ENCODE peak calls at places on chromosomes 13 and 19, in ten cellular contexts. One of them, this sample, is unnamed.

GRCh38 chr19:38769635-38770211 is 3.6 kb downstream of the LGALS7 start:
- DNase-seq in GM04504: peak; percentile 20
- DNase-seq in memory B cell: peak; percentile 97
- DNase-seq in left cardiac atrium: peak; percentile 95
- DNase-seq in NCI-H1105 treated with DMSO at 0.1 percent for 48 hours: no peak
- DNase-seq in NCI-H2029 treated with DMSO at 0.1 percent for 48 hours: no peak
- DNase-seq in AG10803: peak; percentile 69
- DNase-seq in stimulated activated CD4-positive, alpha-beta T cell treated with anti-CD3 and anti-CD28 coated beads, Interleukin-15, amount 100 ng/mL, for 1 hour: peak; percentile 86
- DNase-seq in NCI-H748 treated with DMSO at 0.1 percent for 48 hours: no peak
- DNase-seq in AG08395: peak; percentile 72
- DNase-seq in this sample: peak; percentile 78

GRCh38 chr19:17867087-17867486 is 4.7 kb upstream of the SLC5A5 start:
- DNase-seq in GM04504: no peak
- DNase-seq in memory B cell: no peak
- DNase-seq in left cardiac atrium: no peak
- DNase-seq in NCI-H1105 treated with DMSO at 0.1 percent for 48 hours: no peak
- DNase-seq in NCI-H2029 treated with DMSO at 0.1 percent for 48 hours: no peak
- DNase-seq in AG10803: no peak
- DNase-seq in stimulated activated CD4-positive, alpha-beta T cell treated with anti-CD3 and anti-CD28 coated beads, Interleukin-15, amount 100 ng/mL, for 1 hour: no peak
- DNase-seq in NCI-H748 treated with DMSO at 0.1 percent for 48 hours: no peak
- DNase-seq in AG08395: no peak
- DNase-seq in this sample: no peak

GRCh38 chr19:1864480-1865171 is 1.2 kb upstream of the KLF16 start:
- DNase-seq in GM04504: no peak
- DNase-seq in memory B cell: peak; percentile 65
- DNase-seq in left cardiac atrium: peak; percentile 84
- DNase-seq in NCI-H1105 treated with DMSO at 0.1 percent for 48 hours: no peak
- DNase-seq in NCI-H2029 treated with DMSO at 0.1 percent for 48 hours: no peak
- DNase-seq in AG10803: peak; percentile 59
- DNase-seq in stimulated activated CD4-positive, alpha-beta T cell treated with anti-CD3 and anti-CD28 coated beads, Interleukin-15, amount 100 ng/mL, for 1 hour: no peak
- DNase-seq in NCI-H748 treated with DMSO at 0.1 percent for 48 hours: no peak
- DNase-seq in AG08395: peak; percentile 75
- DNase-seq in this sample: no peak

GRCh38 chr19:19817357-19817756 is 4.2 kb downstream of the ZNF506 start:
- DNase-seq in GM04504: no peak
- DNase-seq in memory B cell: no peak
- DNase-seq in left cardiac atrium: no peak
- DNase-seq in NCI-H1105 treated with DMSO at 0.1 percent for 48 hours: no peak
- DNase-seq in NCI-H2029 treated with DMSO at 0.1 percent for 48 hours: no peak
- DNase-seq in AG10803: no peak
- DNase-seq in stimulated activated CD4-positive, alpha-beta T cell treated with anti-CD3 and anti-CD28 coated beads, Interleukin-15, amount 100 ng/mL, for 1 hour: peak; percentile 22
- DNase-seq in NCI-H748 treated with DMSO at 0.1 percent for 48 hours: no peak
- DNase-seq in AG08395: no peak
- DNase-seq in this sample: no peak

GRCh38 chr13:32852568-32852967 is 163.7 kb upstream of the KL start:
- DNase-seq in GM04504: no peak
- DNase-seq in memory B cell: no peak
- DNase-seq in left cardiac atrium: no peak
- DNase-seq in NCI-H1105 treated with DMSO at 0.1 percent for 48 hours: no peak
- DNase-seq in NCI-H2029 treated with DMSO at 0.1 percent for 48 hours: no peak
- DNase-seq in AG10803: peak; percentile 62
- DNase-seq in stimulated activated CD4-positive, alpha-beta T cell treated with anti-CD3 and anti-CD28 coated beads, Interleukin-15, amount 100 ng/mL, for 1 hour: no peak
- DNase-seq in NCI-H748 treated with DMSO at 0.1 percent for 48 hours: no peak
- DNase-seq in AG08395: no peak
- DNase-seq in this sample: no peak

GRCh38 chr19:58054792-58055482 is 4.1 kb upstream of the ZNF135 start:
- DNase-seq in GM04504: no peak
- DNase-seq in memory B cell: no peak
- DNase-seq in left cardiac atrium: peak; percentile 74
- DNase-seq in NCI-H1105 treated with DMSO at 0.1 percent for 48 hours: no peak
- DNase-seq in NCI-H2029 treated with DMSO at 0.1 percent for 48 hours: no peak
- DNase-seq in AG10803: peak; percentile 6
- DNase-seq in stimulated activated CD4-positive, alpha-beta T cell treated with anti-CD3 and anti-CD28 coated beads, Interleukin-15, amount 100 ng/mL, for 1 hour: no peak
- DNase-seq in NCI-H748 treated with DMSO at 0.1 percent for 48 hours: peak; percentile 27
- DNase-seq in AG08395: peak; percentile 25
- DNase-seq in this sample: no peak

GRCh38 chr19:54893406-54893805 is 12.5 kb upstream of the NCR1 start:
- DNase-seq in GM04504: no peak
- DNase-seq in memory B cell: no peak
- DNase-seq in left cardiac atrium: no peak
- DNase-seq in NCI-H1105 treated with DMSO at 0.1 percent for 48 hours: no peak
- DNase-seq in NCI-H2029 treated with DMSO at 0.1 percent for 48 hours: no peak
- DNase-seq in AG10803: no peak
- DNase-seq in stimulated activated CD4-positive, alpha-beta T cell treated with anti-CD3 and anti-CD28 coated beads, Interleukin-15, amount 100 ng/mL, for 1 hour: no peak
- DNase-seq in NCI-H748 treated with DMSO at 0.1 percent for 48 hours: no peak
- DNase-seq in AG08395: no peak
- DNase-seq in this sample: peak; percentile 42

GRCh38 chr19:42323852-42324654 is 1.4 kb upstream of the MEGF8 start:
- DNase-seq in GM04504: no peak
- DNase-seq in memory B cell: no peak
- DNase-seq in left cardiac atrium: peak; percentile 29
- DNase-seq in NCI-H1105 treated with DMSO at 0.1 percent for 48 hours: no peak
- DNase-seq in NCI-H2029 treated with DMSO at 0.1 percent for 48 hours: no peak
- DNase-seq in AG10803: no peak
- DNase-seq in stimulated activated CD4-positive, alpha-beta T cell treated with anti-CD3 and anti-CD28 coated beads, Interleukin-15, amount 100 ng/mL, for 1 hour: no peak
- DNase-seq in NCI-H748 treated with DMSO at 0.1 percent for 48 hours: no peak
- DNase-seq in AG08395: no peak
- DNase-seq in this sample: no peak

GRCh38 chr19:46863818-46864629 is 3.2 kb downstream of the ARHGAP35 start:
- DNase-seq in GM04504: no peak
- DNase-seq in memory B cell: no peak
- DNase-seq in left cardiac atrium: peak; percentile 57
- DNase-seq in NCI-H1105 treated with DMSO at 0.1 percent for 48 hours: no peak
- DNase-seq in NCI-H2029 treated with DMSO at 0.1 percent for 48 hours: peak; percentile 75
- DNase-seq in AG10803: peak; percentile 84
- DNase-seq in stimulated activated CD4-positive, alpha-beta T cell treated with anti-CD3 and anti-CD28 coated beads, Interleukin-15, amount 100 ng/mL, for 1 hour: no peak
- DNase-seq in NCI-H748 treated with DMSO at 0.1 percent for 48 hours: no peak
- DNase-seq in AG08395: peak; percentile 72
- DNase-seq in this sample: no peak

GRCh38 chr19:35219008-35219407 is 9.5 kb downstream of the FAM187B start:
- DNase-seq in GM04504: no peak
- DNase-seq in memory B cell: no peak
- DNase-seq in left cardiac atrium: no peak
- DNase-seq in NCI-H1105 treated with DMSO at 0.1 percent for 48 hours: no peak
- DNase-seq in NCI-H2029 treated with DMSO at 0.1 percent for 48 hours: no peak
- DNase-seq in AG10803: no peak
- DNase-seq in stimulated activated CD4-positive, alpha-beta T cell treated with anti-CD3 and anti-CD28 coated beads, Interleukin-15, amount 100 ng/mL, for 1 hour: no peak
- DNase-seq in NCI-H748 treated with DMSO at 0.1 percent for 48 hours: no peak
- DNase-seq in AG08395: no peak
- DNase-seq in this sample: no peak

GRCh38 chr19:38654478-38655079 is 7.1 kb downstream of the ACTN4 start:
- DNase-seq in GM04504: no peak
- DNase-seq in memory B cell: no peak
- DNase-seq in left cardiac atrium: no peak
- DNase-seq in NCI-H1105 treated with DMSO at 0.1 percent for 48 hours: no peak
- DNase-seq in NCI-H2029 treated with DMSO at 0.1 percent for 48 hours: no peak
- DNase-seq in AG10803: no peak
- DNase-seq in stimulated activated CD4-positive, alpha-beta T cell treated with anti-CD3 and anti-CD28 coated beads, Interleukin-15, amount 100 ng/mL, for 1 hour: no peak
- DNase-seq in NCI-H748 treated with DMSO at 0.1 percent for 48 hours: no peak
- DNase-seq in AG08395: no peak
- DNase-seq in this sample: no peak

GRCh38 chr19:47003611-47003935 is 16.1 kb upstream of the NPAS1 start:
- DNase-seq in GM04504: no peak
- DNase-seq in memory B cell: no peak
- DNase-seq in left cardiac atrium: no peak
- DNase-seq in NCI-H1105 treated with DMSO at 0.1 percent for 48 hours: no peak
- DNase-seq in NCI-H2029 treated with DMSO at 0.1 percent for 48 hours: no peak
- DNase-seq in AG10803: no peak
- DNase-seq in stimulated activated CD4-positive, alpha-beta T cell treated with anti-CD3 and anti-CD28 coated beads, Interleukin-15, amount 100 ng/mL, for 1 hour: no peak
- DNase-seq in NCI-H748 treated with DMSO at 0.1 percent for 48 hours: no peak
- DNase-seq in AG08395: no peak
- DNase-seq in this sample: no peak

GRCh38 chr19:3383121-3383722 is 16.8 kb downstream of the NFIC start:
- DNase-seq in GM04504: no peak
- DNase-seq in memory B cell: no peak
- DNase-seq in left cardiac atrium: no peak
- DNase-seq in NCI-H1105 treated with DMSO at 0.1 percent for 48 hours: no peak
- DNase-seq in NCI-H2029 treated with DMSO at 0.1 percent for 48 hours: no peak
- DNase-seq in AG10803: no peak
- DNase-seq in stimulated activated CD4-positive, alpha-beta T cell treated with anti-CD3 and anti-CD28 coated beads, Interleukin-15, amount 100 ng/mL, for 1 hour: no peak
- DNase-seq in NCI-H748 treated with DMSO at 0.1 percent for 48 hours: no peak
- DNase-seq in AG08395: peak; percentile 33
- DNase-seq in this sample: no peak

GRCh38 chr19:33156354-33156753 is 24.4 kb downstream of the WDR88 start:
- DNase-seq in GM04504: peak; percentile 47
- DNase-seq in memory B cell: no peak
- DNase-seq in left cardiac atrium: no peak
- DNase-seq in NCI-H1105 treated with DMSO at 0.1 percent for 48 hours: no peak
- DNase-seq in NCI-H2029 treated with DMSO at 0.1 percent for 48 hours: no peak
- DNase-seq in AG10803: peak; percentile 66
- DNase-seq in stimulated activated CD4-positive, alpha-beta T cell treated with anti-CD3 and anti-CD28 coated beads, Interleukin-15, amount 100 ng/mL, for 1 hour: no peak
- DNase-seq in NCI-H748 treated with DMSO at 0.1 percent for 48 hours: no peak
- DNase-seq in AG08395: peak; percentile 35
- DNase-seq in this sample: no peak

GRCh38 chr19:29530549-29531457 is 5.0 kb downstream of the VSTM2B start:
- DNase-seq in GM04504: no peak
- DNase-seq in memory B cell: no peak
- DNase-seq in left cardiac atrium: no peak
- DNase-seq in NCI-H1105 treated with DMSO at 0.1 percent for 48 hours: no peak
- DNase-seq in NCI-H2029 treated with DMSO at 0.1 percent for 48 hours: no peak
- DNase-seq in AG10803: no peak
- DNase-seq in stimulated activated CD4-positive, alpha-beta T cell treated with anti-CD3 and anti-CD28 coated beads, Interleukin-15, amount 100 ng/mL, for 1 hour: no peak
- DNase-seq in NCI-H748 treated with DMSO at 0.1 percent for 48 hours: no peak
- DNase-seq in AG08395: no peak
- DNase-seq in this sample: no peak

GRCh38 chr19:18424122-18424889 is 5.1 kb downstream of the SSBP4 start:
- DNase-seq in GM04504: no peak
- DNase-seq in memory B cell: no peak
- DNase-seq in left cardiac atrium: no peak
- DNase-seq in NCI-H1105 treated with DMSO at 0.1 percent for 48 hours: no peak
- DNase-seq in NCI-H2029 treated with DMSO at 0.1 percent for 48 hours: no peak
- DNase-seq in AG10803: no peak
- DNase-seq in stimulated activated CD4-positive, alpha-beta T cell treated with anti-CD3 and anti-CD28 coated beads, Interleukin-15, amount 100 ng/mL, for 1 hour: no peak
- DNase-seq in NCI-H748 treated with DMSO at 0.1 percent for 48 hours: no peak
- DNase-seq in AG08395: no peak
- DNase-seq in this sample: no peak

GRCh38 chr19:45495178-45495577 is 1.7 kb downstream of the RTN2 start:
- DNase-seq in GM04504: no peak
- DNase-seq in memory B cell: no peak
- DNase-seq in left cardiac atrium: no peak
- DNase-seq in NCI-H1105 treated with DMSO at 0.1 percent for 48 hours: no peak
- DNase-seq in NCI-H2029 treated with DMSO at 0.1 percent for 48 hours: no peak
- DNase-seq in AG10803: no peak
- DNase-seq in stimulated activated CD4-positive, alpha-beta T cell treated with anti-CD3 and anti-CD28 coated beads, Interleukin-15, amount 100 ng/mL, for 1 hour: no peak
- DNase-seq in NCI-H748 treated with DMSO at 0.1 percent for 48 hours: no peak
- DNase-seq in AG08395: no peak
- DNase-seq in this sample: no peak

GRCh38 chr19:58575183-58576041 is 2.3 kb upstream of the MZF1 start:
- DNase-seq in GM04504: peak; percentile 79
- DNase-seq in memory B cell: peak; percentile 66
- DNase-seq in left cardiac atrium: peak; percentile 95
- DNase-seq in NCI-H1105 treated with DMSO at 0.1 percent for 48 hours: no peak
- DNase-seq in NCI-H2029 treated with DMSO at 0.1 percent for 48 hours: no peak
- DNase-seq in AG10803: peak; percentile 91
- DNase-seq in stimulated activated CD4-positive, alpha-beta T cell treated with anti-CD3 and anti-CD28 coated beads, Interleukin-15, amount 100 ng/mL, for 1 hour: peak; percentile 39
- DNase-seq in NCI-H748 treated with DMSO at 0.1 percent for 48 hours: no peak
- DNase-seq in AG08395: peak; percentile 89
- DNase-seq in this sample: peak; percentile 89

GRCh38 chr13:46339035-46339666 is 47.9 kb downstream of the RUBCNL start:
- DNase-seq in GM04504: no peak
- DNase-seq in memory B cell: no peak
- DNase-seq in left cardiac atrium: peak; percentile 39
- DNase-seq in NCI-H1105 treated with DMSO at 0.1 percent for 48 hours: no peak
- DNase-seq in NCI-H2029 treated with DMSO at 0.1 percent for 48 hours: no peak
- DNase-seq in AG10803: peak; percentile 62
- DNase-seq in stimulated activated CD4-positive, alpha-beta T cell treated with anti-CD3 and anti-CD28 coated beads, Interleukin-15, amount 100 ng/mL, for 1 hour: no peak
- DNase-seq in NCI-H748 treated with DMSO at 0.1 percent for 48 hours: no peak
- DNase-seq in AG08395: peak; percentile 36
- DNase-seq in this sample: no peak

GRCh38 chr19:41442473-41443360 is at the start of gene ERICH4:
- DNase-seq in GM04504: no peak
- DNase-seq in memory B cell: no peak
- DNase-seq in left cardiac atrium: no peak
- DNase-seq in NCI-H1105 treated with DMSO at 0.1 percent for 48 hours: no peak
- DNase-seq in NCI-H2029 treated with DMSO at 0.1 percent for 48 hours: no peak
- DNase-seq in AG10803: no peak
- DNase-seq in stimulated activated CD4-positive, alpha-beta T cell treated with anti-CD3 and anti-CD28 coated beads, Interleukin-15, amount 100 ng/mL, for 1 hour: no peak
- DNase-seq in NCI-H748 treated with DMSO at 0.1 percent for 48 hours: no peak
- DNase-seq in AG08395: no peak
- DNase-seq in this sample: no peak

GRCh38 chr19:43534811-43535761 is 2.1 kb downstream of the ZNF575 start:
- DNase-seq in GM04504: no peak
- DNase-seq in memory B cell: no peak
- DNase-seq in left cardiac atrium: peak; percentile 82
- DNase-seq in NCI-H1105 treated with DMSO at 0.1 percent for 48 hours: no peak
- DNase-seq in NCI-H2029 treated with DMSO at 0.1 percent for 48 hours: no peak
- DNase-seq in AG10803: peak; percentile 52
- DNase-seq in stimulated activated CD4-positive, alpha-beta T cell treated with anti-CD3 and anti-CD28 coated beads, Interleukin-15, amount 100 ng/mL, for 1 hour: no peak
- DNase-seq in NCI-H748 treated with DMSO at 0.1 percent for 48 hours: no peak
- DNase-seq in AG08395: peak; percentile 61
- DNase-seq in this sample: peak; percentile 75

GRCh38 chr19:38564981-38565685 is 52.6 kb downstream of the MAP4K1 start:
- DNase-seq in GM04504: no peak
- DNase-seq in memory B cell: no peak
- DNase-seq in left cardiac atrium: no peak
- DNase-seq in NCI-H1105 treated with DMSO at 0.1 percent for 48 hours: peak; percentile 3
- DNase-seq in NCI-H2029 treated with DMSO at 0.1 percent for 48 hours: no peak
- DNase-seq in AG10803: no peak
- DNase-seq in stimulated activated CD4-positive, alpha-beta T cell treated with anti-CD3 and anti-CD28 coated beads, Interleukin-15, amount 100 ng/mL, for 1 hour: no peak
- DNase-seq in NCI-H748 treated with DMSO at 0.1 percent for 48 hours: no peak
- DNase-seq in AG08395: no peak
- DNase-seq in this sample: no peak

GRCh38 chr19:19067276-19068072 is 3.7 kb downstream of the SLC25A42 start:
- DNase-seq in GM04504: no peak
- DNase-seq in memory B cell: no peak
- DNase-seq in left cardiac atrium: no peak
- DNase-seq in NCI-H1105 treated with DMSO at 0.1 percent for 48 hours: no peak
- DNase-seq in NCI-H2029 treated with DMSO at 0.1 percent for 48 hours: no peak
- DNase-seq in AG10803: peak; percentile 66
- DNase-seq in stimulated activated CD4-positive, alpha-beta T cell treated with anti-CD3 and anti-CD28 coated beads, Interleukin-15, amount 100 ng/mL, for 1 hour: no peak
- DNase-seq in NCI-H748 treated with DMSO at 0.1 percent for 48 hours: no peak
- DNase-seq in AG08395: peak; percentile 48
- DNase-seq in this sample: no peak

GRCh38 chr19:42201489-42202289 is 15.8 kb downstream of the DEDD2 start:
- DNase-seq in GM04504: no peak
- DNase-seq in memory B cell: peak; percentile 79
- DNase-seq in left cardiac atrium: no peak
- DNase-seq in NCI-H1105 treated with DMSO at 0.1 percent for 48 hours: no peak
- DNase-seq in NCI-H2029 treated with DMSO at 0.1 percent for 48 hours: no peak
- DNase-seq in AG10803: no peak
- DNase-seq in stimulated activated CD4-positive, alpha-beta T cell treated with anti-CD3 and anti-CD28 coated beads, Interleukin-15, amount 100 ng/mL, for 1 hour: no peak
- DNase-seq in NCI-H748 treated with DMSO at 0.1 percent for 48 hours: no peak
- DNase-seq in AG08395: no peak
- DNase-seq in this sample: no peak

GRCh38 chr19:47813304-47813994 is 8.3 kb upstream of the CRX start:
- DNase-seq in GM04504: peak; percentile 12
- DNase-seq in memory B cell: peak; percentile 49
- DNase-seq in left cardiac atrium: peak; percentile 77
- DNase-seq in NCI-H1105 treated with DMSO at 0.1 percent for 48 hours: peak; percentile 39
- DNase-seq in NCI-H2029 treated with DMSO at 0.1 percent for 48 hours: no peak
- DNase-seq in AG10803: peak; percentile 32
- DNase-seq in stimulated activated CD4-positive, alpha-beta T cell treated with anti-CD3 and anti-CD28 coated beads, Interleukin-15, amount 100 ng/mL, for 1 hour: peak; percentile 53
- DNase-seq in NCI-H748 treated with DMSO at 0.1 percent for 48 hours: peak; percentile 22
- DNase-seq in AG08395: peak; percentile 70
- DNase-seq in this sample: peak; percentile 88

GRCh38 chr13:98960331-98961203 is 17.3 kb downstream of the DOCK9 start:
- DNase-seq in GM04504: no peak
- DNase-seq in memory B cell: no peak
- DNase-seq in left cardiac atrium: no peak
- DNase-seq in NCI-H1105 treated with DMSO at 0.1 percent for 48 hours: no peak
- DNase-seq in NCI-H2029 treated with DMSO at 0.1 percent for 48 hours: no peak
- DNase-seq in AG10803: no peak
- DNase-seq in stimulated activated CD4-positive, alpha-beta T cell treated with anti-CD3 and anti-CD28 coated beads, Interleukin-15, amount 100 ng/mL, for 1 hour: no peak
- DNase-seq in NCI-H748 treated with DMSO at 0.1 percent for 48 hours: no peak
- DNase-seq in AG08395: no peak
- DNase-seq in this sample: no peak

GRCh38 chr13:51534075-51534817 is 50.0 kb upstream of the WDFY2 start:
- DNase-seq in GM04504: no peak
- DNase-seq in memory B cell: no peak
- DNase-seq in left cardiac atrium: peak; percentile 33
- DNase-seq in NCI-H1105 treated with DMSO at 0.1 percent for 48 hours: no peak
- DNase-seq in NCI-H2029 treated with DMSO at 0.1 percent for 48 hours: no peak
- DNase-seq in AG10803: no peak
- DNase-seq in stimulated activated CD4-positive, alpha-beta T cell treated with anti-CD3 and anti-CD28 coated beads, Interleukin-15, amount 100 ng/mL, for 1 hour: peak; percentile 5
- DNase-seq in NCI-H748 treated with DMSO at 0.1 percent for 48 hours: no peak
- DNase-seq in AG08395: no peak
- DNase-seq in this sample: no peak

GRCh38 chr19:6773323-6773931 is 919 bp downstream of the VAV1 start:
- DNase-seq in GM04504: no peak
- DNase-seq in memory B cell: peak; percentile 55
- DNase-seq in left cardiac atrium: peak; percentile 50
- DNase-seq in NCI-H1105 treated with DMSO at 0.1 percent for 48 hours: no peak
- DNase-seq in NCI-H2029 treated with DMSO at 0.1 percent for 48 hours: no peak
- DNase-seq in AG10803: no peak
- DNase-seq in stimulated activated CD4-positive, alpha-beta T cell treated with anti-CD3 and anti-CD28 coated beads, Interleukin-15, amount 100 ng/mL, for 1 hour: no peak
- DNase-seq in NCI-H748 treated with DMSO at 0.1 percent for 48 hours: no peak
- DNase-seq in AG08395: no peak
- DNase-seq in this sample: no peak